ENCODE peak calls at places on chromosome 22, in ten cellular contexts. Y is bronchial epithelial cell, X is brain microvascular endothelial cell, L is neural progenitor cell, E is prostate gland, V is heart right ventricle, P is OCI-LY7, U is esophagus muscularis mucosa, A is NB4, W is hepatocyte. R is an unnamed sample.

GRCh38 chr22:24416095-24416494 is 11.3 kb upstream of the ADORA2A start:
- DNase-seq in X (no peak), E (no peak), Y (no peak), V (no peak), A (no peak), P (no peak), W (no peak), L (no peak), U (no peak), R (no peak)

GRCh38 chr22:29300467-29300806 is 6.0 kb upstream of the GAS2L1 start:
- DNase-seq in P (no peak), W (no peak), A (no peak), X (no peak), Y (no peak), U (no peak), E (no peak), L (no peak), V (no peak), R (no peak)

GRCh38 chr22:16917144-16918003 is 90.6 kb downstream of the GAB4 start:
- DNase-seq in E (peak; percentile 57), Y (peak; percentile 29), L (peak; percentile 87), V (peak; percentile 49), A (peak; percentile 70), X (peak; percentile 29), P (peak; percentile 85), W (peak; percentile 77), U (no peak), R (peak; percentile 19)

GRCh38 chr22:26529345-26529744 is 17.1 kb upstream of the TFIP11 start:
- DNase-seq in W (no peak), A (peak; percentile 74), V (no peak), P (no peak), X (no peak), L (no peak), E (no peak), Y (peak; percentile 79), U (no peak), R (no peak)

GRCh38 chr22:41688365-41689211 is at the start of gene SNU13:
- DNase-seq in U (peak; percentile 97), V (peak; percentile 92), W (peak; percentile 95), E (peak; percentile 86), L (peak; percentile 93), X (peak; percentile 84), P (peak; percentile 97), Y (peak; percentile 81), A (peak; percentile 95), R (peak; percentile 91)

GRCh38 chr22:49660794-49661781 is 166.6 kb downstream of the BRD1 start:
- DNase-seq in E (no peak), A (no peak), U (no peak), P (peak; percentile 44), L (no peak), X (no peak), W (no peak), Y (no peak), V (no peak), R (no peak)

GRCh38 chr22:44180706-44181032 is at the start of gene PARVG:
- DNase-seq in X (no peak), E (no peak), U (no peak), A (no peak), W (peak; percentile 28), L (no peak), Y (peak; percentile 12), P (peak; percentile 31), V (no peak), R (no peak)

GRCh38 chr22:50191041-50191740 is 5.5 kb downstream of the TRABD start:
- DNase-seq in L (no peak), X (no peak), P (peak; percentile 94), E (no peak), V (peak; percentile 33), A (peak; percentile 90), U (no peak), Y (no peak), W (no peak), R (no peak)

GRCh38 chr22:30420401-30421178 is 5.0 kb upstream of the MTFP1 start:
- DNase-seq in E (no peak), Y (peak; percentile 89), A (no peak), X (peak; percentile 90), W (no peak), U (no peak), P (no peak), L (no peak), V (no peak), R (no peak)

GRCh38 chr22:50530857-50531545 is 1.2 kb upstream of the TYMP start:
- DNase-seq in P (peak; percentile 90), W (peak; percentile 91), U (no peak), A (peak; percentile 93), X (peak; percentile 60), L (peak; percentile 80), Y (peak; percentile 76), E (peak; percentile 84), V (peak; percentile 89), R (peak; percentile 82)

GRCh38 chr22:29167032-29167911 is 38.4 kb upstream of the EMID1 start:
- DNase-seq in P (peak; percentile 55), E (no peak), L (no peak), A (peak; percentile 100), Y (no peak), U (no peak), W (no peak), V (no peak), X (no peak), R (no peak)

GRCh38 chr22:20215742-20216141 is 52.4 kb downstream of the RTN4R start:
- DNase-seq in W (no peak), E (no peak), L (no peak), U (no peak), A (no peak), X (no peak), P (no peak), V (no peak), Y (no peak), R (no peak)

GRCh38 chr22:23220485-23221350 is 40.4 kb downstream of the BCR start:
- DNase-seq in W (no peak), X (no peak), P (peak; percentile 77), L (no peak), E (no peak), Y (peak; percentile 71), V (no peak), A (peak; percentile 86), U (no peak), R (no peak)

GRCh38 chr22:48237466-48237865 is 1475.0 kb downstream of the TBC1D22A start:
- DNase-seq in E (no peak), A (no peak), W (no peak), V (no peak), L (no peak), U (no peak), P (no peak), X (no peak), Y (no peak), R (no peak)

GRCh38 chr22:48236261-48236660 is 1473.8 kb downstream of the TBC1D22A start:
- DNase-seq in A (no peak), V (no peak), U (no peak), Y (no peak), P (no peak), X (no peak), L (no peak), E (no peak), W (no peak), R (no peak)

GRCh38 chr22:48233586-48233985 is 1471.1 kb downstream of the TBC1D22A start:
- DNase-seq in L (no peak), V (no peak), P (no peak), A (no peak), Y (no peak), U (no peak), E (no peak), W (no peak), X (no peak), R (no peak)

GRCh38 chr22:48235744-48236143 is 1473.3 kb downstream of the TBC1D22A start:
- DNase-seq in L (no peak), E (no peak), Y (no peak), W (no peak), U (no peak), P (no peak), A (no peak), X (no peak), V (no peak), R (no peak)

GRCh38 chr22:48234011-48234410 is 1471.6 kb downstream of the TBC1D22A start:
- DNase-seq in A (no peak), E (no peak), X (no peak), W (no peak), L (no peak), V (no peak), Y (no peak), P (no peak), U (no peak), R (no peak)
- H3K4me3 ChIP-seq in A (no peak overlapping the region), E (no peak overlapping the region), X (no peak overlapping the region), W (no peak overlapping the region), L (no peak overlapping the region), V (no peak overlapping the region), Y (no peak overlapping the region), P (no peak overlapping the region), U (no peak overlapping the region), R (no peak overlapping the region)

GRCh38 chr22:45246060-45246985 is 5.6 kb upstream of the KIAA0930 start:
- DNase-seq in E (peak; percentile 67), W (peak; percentile 94), X (peak; percentile 93), U (no peak), A (no peak), L (no peak), P (no peak), Y (peak; percentile 97), V (no peak), R (peak; percentile 88)

GRCh38 chr22:45240810-45241631 is at the start of gene KIAA0930:
- DNase-seq in X (peak; percentile 40), L (peak; percentile 93), P (peak; percentile 90), V (peak; percentile 90), E (peak; percentile 66), W (peak; percentile 89), Y (no peak), U (peak; percentile 96), A (peak; percentile 86), R (peak; percentile 84)

GRCh38 chr22:45239378-45240136 is 1.1 kb downstream of the KIAA0930 start:
- DNase-seq in U (no peak), Y (no peak), X (no peak), W (no peak), A (peak; percentile 76), V (no peak), L (no peak), E (no peak), P (no peak), R (no peak)

GRCh38 chr22:45240137-45240809 is 421 bp downstream of the KIAA0930 start:
- DNase-seq in W (no peak), Y (no peak), X (no peak), U (no peak), P (peak; percentile 41), V (peak; percentile 42), L (peak; percentile 43), A (peak; percentile 65), E (no peak), R (peak; percentile 34)

GRCh38 chr22:45242778-45243191 is 2.1 kb upstream of the KIAA0930 start:
- DNase-seq in E (peak; percentile 76), Y (peak; percentile 82), X (no peak), A (peak; percentile 53), W (no peak), L (no peak), P (no peak), V (no peak), U (no peak), R (no peak)
- TF ChIP-seq CTCF in E (peak; percentile 26), Y (peak; percentile 44), X (peak; percentile 41), A (peak; percentile 33), W (no peak), L (peak; percentile 19), P (peak; percentile 44), V (peak; percentile 29), U (no peak), R (no peak)

GRCh38 chr22:46057206-46057605 is 80.2 kb upstream of the WNT7B start:
- DNase-seq in L (no peak), V (no peak), W (no peak), A (no peak), P (peak; percentile 36), U (no peak), E (no peak), X (no peak), Y (no peak), R (peak; percentile 45)
- H3K4me3 ChIP-seq in L (no peak overlapping the region), V (peak overlapping the region; percentile 26), W (no peak overlapping the region), A (no peak overlapping the region), P (peak overlapping the region; percentile 66), U (peak overlapping the region; percentile 90), E (peak overlapping the region; percentile 31), X (no peak overlapping the region), Y (no peak overlapping the region), R (peak overlapping the region; percentile 65)

GRCh38 chr22:18024276-18024939 is at the start of gene MICAL3:
- DNase-seq in X (no peak), U (no peak), V (peak; percentile 66), W (peak; percentile 88), E (peak; percentile 57), P (peak; percentile 88), A (peak; percentile 69), Y (peak; percentile 47), L (peak; percentile 82), R (peak; percentile 48)
- TF ChIP-seq CTCF in X (peak; percentile 65), U (peak; percentile 58), V (peak; percentile 61), W (peak; percentile 58), E (peak; percentile 66), P (peak; percentile 76), A (peak; percentile 37), Y (peak; percentile 75), L (peak; percentile 58), R (peak; percentile 74)

R was measured in uterus.